ENCODE peak calls at places on chromosomes 7 and 10, in ten cellular contexts. T is lung, K is HS-5, U is posterior vena cava, Z is fibroblast of the aortic adventitia, H is LNCaP clone FGC, V is amniotic stem cell, J is T-helper 9 cell, Q is EL, E is caudate nucleus. G is an unnamed sample.

GRCh38 chr10:101850747-101851146 is 7.1 kb upstream of the KCNIP2 start:
- DNase-seq in Q (no peak), E (no peak), K (no peak), U (no peak), T (no peak), Z (no peak), V (no peak), J (no peak), H (no peak), G (no peak)

GRCh38 chr7:41916450-41916927 is 213.6 kb upstream of the INHBA start:
- DNase-seq in K (peak; percentile 100), Z (peak; percentile 98), T (no peak), U (no peak), E (no peak), H (no peak), V (peak; percentile 76), Q (peak; percentile 99), J (no peak), G (no peak)

GRCh38 chr10:83555264-83555663 is 584.0 kb upstream of the GHITM start:
- DNase-seq in U (no peak), Q (no peak), E (no peak), V (no peak), K (no peak), J (no peak), T (no peak), Z (no peak), H (no peak), G (no peak)

GRCh38 chr7:21903074-21903786 is 42.5 kb downstream of the CDCA7L start:
- DNase-seq in Q (peak; percentile 13), E (no peak), K (no peak), J (no peak), Z (peak; percentile 7), H (no peak), V (no peak), T (no peak), U (no peak), G (no peak)

GRCh38 chr7:130393799-130394411 is 13.6 kb downstream of the CPA1 start:
- DNase-seq in E (no peak), V (no peak), J (no peak), Z (no peak), U (no peak), T (no peak), H (no peak), K (no peak), Q (no peak), G (no peak)

GRCh38 chr7:131529617-131530016 is 26.8 kb downstream of the PODXL start:
- DNase-seq in T (no peak), V (no peak), U (peak; percentile 32), K (no peak), J (no peak), H (no peak), Z (no peak), Q (no peak), E (no peak), G (no peak)

GRCh38 chr7:36881206-36881605 is 156.9 kb upstream of the AOAH start:
- DNase-seq in T (no peak), K (no peak), Z (no peak), H (no peak), V (no peak), Q (no peak), E (no peak), U (no peak), J (no peak), G (no peak)

GRCh38 chr10:103602028-103602851 is 108.7 kb downstream of the NEURL1 start:
- DNase-seq in Z (no peak), K (no peak), H (no peak), T (no peak), E (no peak), U (no peak), V (no peak), J (no peak), Q (no peak), G (no peak)

GRCh38 chr7:46485481-46486065 is 564.5 kb upstream of the IGFBP3 start:
- DNase-seq in K (no peak), Q (peak; percentile 78), Z (peak; percentile 83), V (no peak), H (no peak), E (no peak), T (no peak), J (no peak), U (no peak), G (no peak)

GRCh38 chr7:106604303-106604918 is 56.5 kb downstream of the CCDC71L start:
- DNase-seq in K (no peak), H (no peak), U (no peak), V (no peak), Q (no peak), J (peak; percentile 6), Z (no peak), T (no peak), E (no peak), G (no peak)

GRCh38 chr7:148699024-148699771 is 495 bp downstream of the CUL1 start:
- DNase-seq in K (no peak), Z (peak; percentile 39), J (peak; percentile 36), H (no peak), T (peak; percentile 56), V (no peak), E (peak; percentile 18), Q (peak; percentile 60), U (peak; percentile 93), G (peak; percentile 35)

GRCh38 chr7:27411145-27411544 is 168.5 kb downstream of the EVX1 start:
- DNase-seq in E (no peak), Z (no peak), Q (no peak), J (no peak), U (no peak), V (no peak), K (no peak), H (no peak), T (no peak), G (no peak)

GRCh38 chr7:44477063-44477830 is 13.2 kb downstream of the NUDCD3 start:
- DNase-seq in Q (peak; percentile 83), Z (peak; percentile 87), J (peak; percentile 44), H (peak; percentile 55), E (peak; percentile 38), K (peak; percentile 85), V (peak; percentile 49), U (no peak), T (peak; percentile 58), G (peak; percentile 30)

GRCh38 chr7:123468303-123468702 is 66.1 kb downstream of the IQUB start:
- DNase-seq in E (no peak), J (no peak), V (no peak), K (no peak), U (no peak), Q (no peak), T (no peak), Z (no peak), H (no peak), G (no peak)

GRCh38 chr10:2985729-2986232 is 81.6 kb upstream of the PFKP start:
- DNase-seq in K (no peak), H (peak; percentile 50), J (no peak), T (peak; percentile 66), Z (peak; percentile 43), E (no peak), V (no peak), U (no peak), Q (peak; percentile 56), G (no peak)

GRCh38 chr10:6465854-6466524 is 114.1 kb downstream of the PRKCQ start:
- DNase-seq in E (no peak), U (no peak), Q (no peak), J (no peak), H (no peak), Z (no peak), V (no peak), K (no peak), T (no peak), G (no peak)

GRCh38 chr7:131945948-131946525 is 389.6 kb upstream of the PODXL start:
- DNase-seq in K (no peak), Z (no peak), V (no peak), J (no peak), H (no peak), E (no peak), Q (no peak), T (no peak), U (no peak), G (no peak)

GRCh38 chr7:135248546-135248945 is 14.9 kb downstream of the STRA8 start:
- DNase-seq in Z (no peak), E (no peak), V (no peak), K (no peak), U (no peak), Q (no peak), J (no peak), T (no peak), H (no peak), G (no peak)

GRCh38 chr7:86012955-86013354 is 630.8 kb upstream of the GRM3 start:
- DNase-seq in K (no peak), J (no peak), V (no peak), E (no peak), H (no peak), T (no peak), U (no peak), Z (no peak), Q (no peak), G (no peak)

GRCh38 chr7:139451638-139452037 is 31.8 kb downstream of the KLRG2 start:
- DNase-seq in Z (peak; percentile 52), V (no peak), H (no peak), Q (peak; percentile 58), U (no peak), K (no peak), E (peak; percentile 40), J (no peak), T (no peak), G (no peak)

GRCh38 chr10:125661942-125662515 is 20.9 kb downstream of the TEX36 start:
- DNase-seq in J (no peak), V (peak; percentile 65), Z (peak; percentile 94), Q (peak; percentile 75), K (peak; percentile 43), H (no peak), U (no peak), T (no peak), E (no peak), G (no peak)

GRCh38 chr10:92574545-92575377 is 868 bp upstream of the IDE start:
- DNase-seq in H (no peak), Z (peak; percentile 65), V (no peak), Q (no peak), E (no peak), U (no peak), J (no peak), K (no peak), T (no peak), G (no peak)

GRCh38 chr10:130962240-130963051 is 349.1 kb downstream of the TCERG1L start:
- DNase-seq in Q (no peak), K (no peak), Z (no peak), E (no peak), J (no peak), H (no peak), V (no peak), T (peak; percentile 19), U (no peak), G (no peak)

GRCh38 chr10:116001266-116001857 is 271.6 kb downstream of the GFRA1 start:
- DNase-seq in V (no peak), K (no peak), J (no peak), E (no peak), H (peak; percentile 6), T (no peak), U (no peak), Q (no peak), Z (no peak), G (no peak)

GRCh38 chr10:13074562-13075451 is 25.2 kb upstream of the OPTN start:
- DNase-seq in Z (peak; percentile 66), J (peak; percentile 29), H (peak; percentile 15), K (no peak), V (peak; percentile 41), E (no peak), U (peak; percentile 90), Q (peak; percentile 61), T (peak; percentile 66), G (peak; percentile 9)

GRCh38 chr10:110226555-110226925 is 19.1 kb downstream of the MXI1 start:
- DNase-seq in Z (peak; percentile 91), E (peak; percentile 96), T (peak; percentile 89), K (peak; percentile 57), U (peak; percentile 98), V (peak; percentile 85), J (peak; percentile 87), H (peak; percentile 87), Q (peak; percentile 87), G (peak; percentile 74)

GRCh38 chr10:89879121-89879520 is 177.7 kb downstream of the KIF20B start:
- DNase-seq in K (no peak), Z (no peak), J (no peak), H (no peak), T (no peak), V (no peak), E (no peak), U (no peak), Q (no peak), G (no peak)

GRCh38 chr10:13239923-13240322 is 5.7 kb upstream of the UCMA start:
- DNase-seq in H (no peak), V (no peak), Q (no peak), T (no peak), E (no peak), J (no peak), U (no peak), K (no peak), Z (no peak), G (no peak)

G was measured in activated T-helper 1 cell treated with Interleukin-2 at 50 U/mL for 16 hours.